ENCODE peak calls at places on chromosomes 3 and 15, in nine cellular contexts. L, S, J, G, F, H, Y, Q and Z are unnamed samples.

GRCh38 chr3:167450675-167451074 is 23.2 kb downstream of the SERPINI2 start:
- DNase-seq in J (no peak), S (no peak), Y (no peak), Q (no peak), G (no peak), H (no peak), L (no peak), F (no peak), Z (no peak)

GRCh38 chr3:195911946-195912270 is 3.6 kb upstream of the TNK2 start:
- DNase-seq in J (no peak), H (no peak), Q (no peak), G (no peak), Y (no peak), F (no peak), L (no peak), S (no peak), Z (peak)

GRCh38 chr15:38367476-38367875 is 86.5 kb upstream of the FAM98B start:
- DNase-seq in J (no peak), H (no peak), Y (no peak), S (no peak), G (no peak), Q (no peak), F (no peak), L (no peak), Z (no peak)

GRCh38 chr3:188468672-188469071 is 314.7 kb downstream of the LPP start:
- DNase-seq in G (no peak), F (peak), Q (no peak), L (no peak), H (no peak), J (no peak), Y (no peak), S (no peak), Z (no peak)

GRCh38 chr3:182697345-182697919 is 95.9 kb upstream of the ATP11B start:
- DNase-seq in Q (no peak), G (no peak), S (no peak), L (no peak), J (no peak), F (no peak), Y (no peak), H (no peak), Z (no peak)

GRCh38 chr3:69212411-69213160 is 90.2 kb upstream of the LMOD3 start:
- DNase-seq in F (no peak), Y (peak), J (no peak), Q (no peak), G (peak), S (no peak), H (no peak), L (peak), Z (no peak)

GRCh38 chr3:78872195-78872594 is 895.6 kb downstream of the ROBO1 start:
- DNase-seq in S (no peak), Y (no peak), G (no peak), Q (no peak), H (no peak), L (no peak), J (no peak), F (no peak), Z (no peak)

GRCh38 chr3:138124689-138125420 is 7.3 kb downstream of the A4GNT start:
- DNase-seq in H (no peak), S (no peak), L (no peak), F (no peak), Q (no peak), Y (no peak), G (no peak), J (no peak), Z (no peak)

GRCh38 chr3:149553781-149554451 is 79.4 kb downstream of the TM4SF4 start:
- DNase-seq in L (no peak), S (no peak), G (no peak), F (peak), Y (no peak), H (no peak), J (no peak), Q (no peak), Z (no peak)

GRCh38 chr3:8996681-8997121 is 33.4 kb upstream of the RAD18 start:
- DNase-seq in F (peak), Q (no peak), L (no peak), J (no peak), S (no peak), H (no peak), G (no peak), Y (no peak), Z (no peak)
- TF ChIP-seq CTCF in F (peak), Q (peak), L (no peak), J (no peak), S (no peak), H (no peak), G (no peak), Y (no peak), Z (peak)

GRCh38 chr3:12323237-12323636 is 34.4 kb downstream of the PPARG start:
- DNase-seq in H (no peak), L (no peak), Q (no peak), S (no peak), F (no peak), G (no peak), Y (no peak), J (no peak), Z (no peak)

GRCh38 chr3:12325594-12326295 is 36.9 kb downstream of the PPARG start:
- DNase-seq in Y (no peak), Q (no peak), S (no peak), F (no peak), L (no peak), H (no peak), G (no peak), J (no peak), Z (no peak)

GRCh38 chr3:12328132-12328915 is 39.5 kb downstream of the PPARG start:
- DNase-seq in J (no peak), H (no peak), L (no peak), S (no peak), G (no peak), Q (no peak), F (no peak), Y (no peak), Z (peak)

GRCh38 chr3:12334786-12335185 is 45.9 kb downstream of the PPARG start:
- DNase-seq in L (no peak), Y (no peak), F (no peak), H (no peak), J (no peak), S (no peak), Q (no peak), G (no peak), Z (no peak)

DNA sequence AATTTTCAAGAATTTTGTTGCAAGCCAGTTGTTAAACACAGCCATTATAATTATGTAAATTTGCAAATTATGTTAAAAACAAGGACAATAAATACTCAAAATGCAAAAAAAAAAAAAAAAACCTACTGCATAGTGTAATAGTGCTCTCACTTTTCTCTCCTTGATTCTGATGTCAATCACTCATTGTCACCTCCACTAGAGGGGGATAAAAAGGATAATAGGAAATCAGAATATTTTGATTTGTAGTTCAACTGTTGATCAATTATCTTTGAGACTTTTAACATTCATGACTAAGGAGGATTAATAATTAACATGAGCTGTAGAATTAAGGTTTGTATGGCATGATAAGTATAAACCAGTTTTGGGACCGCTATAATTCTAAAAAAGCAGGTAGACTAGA is 40.2 kb downstream of the PPARG start:
- DNase-seq in Q (no peak), G (no peak), L (no peak), S (no peak), J (no peak), Y (no peak), H (no peak), F (no peak), Z (no peak)
- TF ChIP-seq CTCF in Q (peak), G (no peak), L (no peak), S (no peak), J (no peak), Y (no peak), H (no peak), F (no peak), Z (peak)

GRCh38 chr3:20245781-20246180 is 59.8 kb upstream of the SGO1 start:
- DNase-seq in Q (no peak), J (no peak), H (no peak), F (no peak), L (no peak), Y (no peak), G (no peak), S (no peak), Z (no peak)
- TF ChIP-seq CTCF in Q (no peak), J (no peak), H (no peak), F (no peak), L (no peak), Y (no peak), G (no peak), S (no peak), Z (no peak)

GRCh38 chr15:62648954-62649353 is 393.6 kb upstream of the TPM1 start:
- DNase-seq in Y (peak), S (no peak), G (no peak), L (peak), J (peak), Q (no peak), H (peak), F (no peak), Z (no peak)
- TF ChIP-seq CTCF in Y (peak), S (no peak), G (no peak), L (no peak), J (peak), Q (no peak), H (peak), F (peak), Z (peak)

GRCh38 chr3:94043285-94043684 is 14.9 kb upstream of the STX19 start:
- DNase-seq in Y (no peak), S (no peak), J (no peak), L (no peak), G (no peak), H (no peak), F (no peak), Q (no peak), Z (no peak)

GRCh38 chr3:94046533-94046932 is 16.2 kb downstream of the DHFR2 start:
- DNase-seq in F (no peak), J (no peak), Y (no peak), H (no peak), Q (no peak), L (no peak), G (no peak), S (no peak), Z (no peak)

GRCh38 chr3:94050546-94050945 is 12.2 kb downstream of the DHFR2 start:
- DNase-seq in J (no peak), H (no peak), Y (no peak), Q (no peak), G (no peak), S (no peak), F (no peak), L (no peak), Z (no peak)

GRCh38 chr3:94049267-94049666 is 13.4 kb downstream of the DHFR2 start:
- DNase-seq in F (no peak), S (no peak), H (no peak), Q (no peak), G (no peak), Y (no peak), L (no peak), J (no peak), Z (no peak)
- TF ChIP-seq CTCF in F (no peak), S (no peak), H (no peak), Q (no peak), G (no peak), Y (no peak), L (no peak), J (no peak), Z (no peak)

DNA sequence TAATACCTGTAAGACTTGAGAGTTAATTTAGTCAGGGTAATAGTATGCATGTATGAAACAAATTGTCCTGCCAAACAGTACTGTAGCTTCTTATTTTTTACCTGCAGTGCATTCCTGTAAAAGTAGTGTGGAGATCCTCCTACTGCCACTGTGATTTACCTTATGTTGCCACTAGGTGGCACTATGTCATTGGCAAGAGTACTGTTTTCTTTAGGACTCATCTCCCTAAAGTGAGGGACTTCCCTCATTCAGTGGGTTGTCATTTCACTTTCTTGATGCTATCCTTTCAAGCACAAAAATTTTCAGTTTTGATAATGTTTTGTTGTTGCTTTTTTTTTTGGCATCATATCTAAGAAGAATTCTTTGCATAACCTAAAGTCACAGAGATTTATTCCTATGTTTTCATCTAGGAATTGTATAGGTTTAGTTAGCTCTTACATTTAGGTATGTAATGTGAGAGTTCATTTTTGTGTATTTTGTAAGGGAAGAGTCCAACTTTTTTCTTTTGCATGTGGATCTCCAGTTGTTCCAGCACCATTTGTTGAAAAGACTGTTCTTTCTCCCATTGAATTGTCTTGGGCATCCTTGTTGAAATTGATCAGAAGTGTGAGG is 105.7 kb downstream of the AKAP13 start:
- DNase-seq in F (no peak), Y (peak), Q (peak), S (peak), H (peak), J (peak), L (peak), G (peak), Z (no peak)
- TF ChIP-seq CTCF in F (peak), Y (peak), Q (peak), S (peak), H (peak), J (peak), L (peak), G (peak), Z (peak)

GRCh38 chr15:37133619-37134018 is 33.3 kb upstream of the MEIS2 start:
- DNase-seq in G (no peak), Q (no peak), J (no peak), Y (no peak), L (no peak), F (no peak), S (no peak), H (no peak), Z (no peak)
- TF ChIP-seq CTCF in G (peak), Q (no peak), J (no peak), Y (peak), L (no peak), F (peak), S (no peak), H (no peak), Z (peak)